ENCODE peak calls at places on chromosome 6, in six cellular contexts. H, O, J, T, L and C are unnamed samples.

GRCh38 chr6:170371588-170371987 is 65.0 kb downstream of the FAM120B start:
- DNase-seq in H (peak; percentile 35), O (no peak), J (no peak), T (no peak), L (no peak), C (no peak)

GRCh38 chr6:108690326-108691000 is 129.7 kb downstream of the FOXO3 start:
- DNase-seq in H (no peak), O (peak; percentile 78), J (no peak), T (no peak), L (no peak), C (no peak)

GRCh38 chr6:107820571-107821261 is 3.4 kb downstream of the SCML4 start:
- DNase-seq in H (peak; percentile 23), O (peak; percentile 27), J (peak; percentile 15), T (no peak), L (no peak), C (no peak)

GRCh38 chr6:69825904-69826303 is 29.1 kb upstream of the LMBRD1 start:
- DNase-seq in H (no peak), O (peak; percentile 15), J (no peak), T (no peak), L (no peak), C (peak; percentile 33)

GRCh38 chr6:166671434-166672061 is 44.5 kb upstream of the RPS6KA2 start:
- DNase-seq in H (no peak), O (peak; percentile 40), J (no peak), T (no peak), L (no peak), C (peak; percentile 7)

GRCh38 chr6:115551510-115551909 is 509.2 kb downstream of the FRK start:
- DNase-seq in H (no peak), O (no peak), J (no peak), T (no peak), L (no peak), C (no peak)

GRCh38 chr6:12709116-12709515 is 7.5 kb upstream of the PHACTR1 start:
- DNase-seq in H (no peak), O (peak; percentile 83), J (no peak), T (no peak), L (no peak), C (no peak)

GRCh38 chr6:11229267-11230043 is 3.0 kb downstream of the NEDD9 start:
- DNase-seq in H (peak; percentile 84), O (peak; percentile 63), J (no peak), T (no peak), L (no peak), C (no peak)

GRCh38 chr6:88177961-88178464 is 11.9 kb upstream of the CNR1 start:
- DNase-seq in H (no peak), O (peak; percentile 17), J (no peak), T (peak; percentile 76), L (no peak), C (no peak)

GRCh38 chr6:14799928-14800327 is 445.9 kb upstream of the JARID2 start:
- DNase-seq in H (peak; percentile 85), O (peak; percentile 71), J (no peak), T (no peak), L (peak; percentile 28), C (peak; percentile 65)

GRCh38 chr6:170228581-170229310 is 62.1 kb downstream of the DLL1 start:
- DNase-seq in H (no peak), O (no peak), J (no peak), T (no peak), L (no peak), C (no peak)

GRCh38 chr6:93496548-93496947 is 77.2 kb upstream of the EPHA7 start:
- DNase-seq in H (no peak), O (no peak), J (no peak), T (no peak), L (no peak), C (no peak)

GRCh38 chr6:114090626-114091025 is 119.7 kb upstream of the HDAC2 start:
- DNase-seq in H (no peak), O (no peak), J (no peak), T (no peak), L (no peak), C (no peak)

GRCh38 chr6:17656092-17656491 is 50.6 kb downstream of the NUP153 start:
- DNase-seq in H (no peak), O (no peak), J (no peak), T (no peak), L (no peak), C (no peak)

GRCh38 chr6:33728438-33728837 is 16.9 kb upstream of the UQCC2 start:
- DNase-seq in H (no peak), O (no peak), J (no peak), T (no peak), L (no peak), C (no peak)

GRCh38 chr6:36716476-36717093 is 19.0 kb downstream of the RAB44 start:
- DNase-seq in H (no peak), O (no peak), J (no peak), T (no peak), L (no peak), C (no peak)

GRCh38 chr6:17038316-17038715 is 63.5 kb upstream of the STMND1 start:
- DNase-seq in H (no peak), O (no peak), J (no peak), T (no peak), L (no peak), C (no peak)

GRCh38 chr6:75424610-75425548 is 68.7 kb downstream of the FILIP1 start:
- DNase-seq in H (no peak), O (peak; percentile 58), J (no peak), T (no peak), L (no peak), C (no peak)

GRCh38 chr6:137403443-137403842 is 90.8 kb downstream of the OLIG3 start:
- DNase-seq in H (no peak), O (no peak), J (no peak), T (no peak), L (no peak), C (no peak)
- H3K27me3 ChIP-seq in H (no peaks in the 10 kb centered on the region), O (peaks cover 5% of the 10 kb centered on the region), J (no peaks in the 10 kb centered on the region), T (no peaks in the 10 kb centered on the region), L (peaks cover 3% of the 10 kb centered on the region), C (no peaks in the 10 kb centered on the region)

GRCh38 chr6:3518356-3518841 is 61.5 kb upstream of the SLC22A23 start:
- DNase-seq in H (no peak), O (peak; percentile 83), J (no peak), T (no peak), L (peak; percentile 82), C (peak; percentile 58)
- TF ChIP-seq CTCF in H (no peak), O (no peak), J (no peak), T (no peak), L (no peak), C (no peak)

DNA sequence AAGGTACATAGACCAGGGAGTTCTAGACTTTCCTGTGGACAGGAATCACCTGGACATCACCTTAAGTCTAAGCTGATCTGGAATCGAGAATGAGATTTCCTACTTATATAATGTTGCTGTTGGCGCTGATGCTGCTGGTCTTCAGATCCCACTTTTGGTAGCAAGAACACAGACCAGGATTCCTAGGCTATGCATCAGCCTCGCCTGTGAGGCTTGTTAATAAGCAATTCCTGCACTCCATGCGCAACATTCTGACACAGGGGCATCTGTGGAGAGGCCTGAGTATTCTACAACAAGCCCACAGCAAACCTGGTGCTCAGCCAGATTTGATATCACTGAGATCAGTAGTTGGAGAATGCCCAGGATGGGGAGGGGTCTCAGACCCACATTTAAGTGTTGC is 52.0 kb upstream of the TRIM26 start:
- DNase-seq in H (no peak), O (peak; percentile 54), J (no peak), T (no peak), L (no peak), C (no peak)
- H3K27me3 ChIP-seq in H (peaks cover 10% of the 10 kb centered on the region), O (no peaks in the 10 kb centered on the region), J (no peaks in the 10 kb centered on the region), T (no peaks in the 10 kb centered on the region), L (peaks cover 6% of the 10 kb centered on the region), C (no peaks in the 10 kb centered on the region)

DNA sequence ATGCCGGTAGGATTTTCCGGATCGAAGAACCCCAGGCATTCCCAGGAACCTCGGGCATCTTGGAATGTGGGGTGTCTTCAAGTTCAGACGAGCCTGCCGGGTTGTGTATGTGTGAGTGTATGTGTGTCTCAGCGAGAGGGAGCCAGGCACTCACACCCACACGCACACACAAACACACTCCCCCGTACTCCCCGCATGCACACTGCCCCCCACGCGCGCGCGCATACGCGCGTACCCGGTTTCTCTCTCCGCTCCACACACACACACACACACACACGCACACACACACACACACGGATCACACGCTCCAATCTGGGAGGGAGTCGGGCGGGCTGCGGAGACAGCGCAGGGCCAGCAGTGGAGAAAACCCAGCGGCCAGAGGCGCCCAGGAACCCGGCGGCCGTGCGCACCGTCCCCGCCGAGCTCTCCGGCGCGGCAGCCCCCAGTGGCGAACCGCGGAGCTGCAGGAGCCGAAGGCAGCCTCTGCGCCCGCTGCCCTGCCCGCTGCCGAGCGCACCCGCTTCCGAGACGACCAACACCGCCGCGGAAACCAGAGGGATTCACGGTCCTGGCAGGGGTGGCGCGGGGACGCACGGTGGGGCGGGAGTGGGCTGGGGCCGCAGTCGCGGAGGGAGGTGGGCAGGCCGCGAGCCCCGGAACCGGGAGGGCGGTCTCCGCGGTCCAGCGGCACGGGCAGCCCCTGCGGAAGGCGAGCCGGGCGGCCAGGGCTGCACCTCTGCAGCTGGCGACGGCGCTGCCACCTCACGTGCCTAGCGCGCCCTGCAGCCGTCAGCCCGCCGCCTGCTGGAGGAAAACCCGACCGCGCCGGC is at the start of gene LRFN2:
- DNase-seq in H (peak; percentile 93), O (peak; percentile 69), J (peak; percentile 27), T (peak; percentile 63), L (no peak), C (peak; percentile 57)
- TF ChIP-seq CTCF in H (peak; percentile 63), O (peak; percentile 42), J (peak; percentile 62), T (peak; percentile 39), L (peak; percentile 22), C (peak; percentile 72)

DNA sequence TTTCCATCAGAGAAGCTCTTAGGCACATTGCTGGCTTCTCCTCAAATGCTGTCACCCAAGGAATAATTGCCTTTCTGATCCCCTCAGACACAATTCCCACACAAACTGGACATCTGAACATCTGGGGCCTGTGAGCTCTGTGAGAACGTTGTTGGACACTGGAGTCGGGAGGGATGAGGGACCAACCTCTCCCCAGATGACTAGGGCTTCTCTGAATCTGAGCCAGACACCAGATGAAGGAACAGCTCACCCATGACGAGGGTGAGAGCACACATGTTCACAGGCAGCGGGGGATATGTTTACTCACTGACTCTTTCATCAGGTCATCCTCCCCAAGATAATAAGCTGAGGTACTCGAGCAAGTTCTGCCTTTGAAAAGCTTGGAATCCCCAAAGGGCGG is 283.9 kb upstream of the SUPT3H start:
- DNase-seq in H (no peak), O (peak; percentile 88), J (no peak), T (no peak), L (no peak), C (no peak)
- H3K27me3 ChIP-seq in H (peaks cover 51% of the 10 kb centered on the region), O (no peaks in the 10 kb centered on the region), J (peaks cover 4% of the 10 kb centered on the region), T (peaks cover 2% of the 10 kb centered on the region), L (no peaks in the 10 kb centered on the region), C (no peaks in the 10 kb centered on the region)

DNA sequence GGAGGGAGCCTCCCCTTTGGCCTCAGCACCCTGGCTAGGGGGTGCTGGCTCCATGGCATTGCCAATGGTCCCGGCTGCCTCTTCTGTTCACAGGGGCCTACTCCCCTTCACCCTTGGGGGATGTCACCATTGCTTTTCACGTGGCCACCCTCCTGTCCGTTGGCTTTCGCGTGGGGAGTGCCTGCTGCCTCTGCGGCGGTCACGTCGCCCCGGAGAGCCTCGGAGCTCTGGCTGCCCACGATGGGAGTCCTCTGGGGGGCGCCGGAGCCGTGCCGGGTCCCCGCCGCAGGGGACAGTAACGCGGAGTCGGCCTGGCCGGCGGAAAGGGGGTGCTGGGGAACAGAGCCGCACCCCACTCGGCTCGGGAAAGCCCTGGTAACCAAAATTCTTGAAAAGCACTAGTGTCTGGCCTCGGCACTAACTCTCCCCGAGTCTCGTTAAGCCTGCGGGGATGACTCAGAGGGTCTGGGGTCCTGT is 661 bp upstream of the HEBP2 start:
- DNase-seq in H (peak; percentile 47), O (no peak), J (no peak), T (peak; percentile 51), L (no peak), C (peak; percentile 43)
- TF ChIP-seq CTCF in H (peak; percentile 31), O (peak; percentile 14), J (no peak), T (peak; percentile 49), L (no peak), C (peak; percentile 39)

GRCh38 chr6:7730003-7730402 is 4.1 kb downstream of the BMP6 start:
- DNase-seq in H (no peak), O (no peak), J (no peak), T (no peak), L (no peak), C (no peak)
- H3K27me3 ChIP-seq in H (peaks cover 68% of the 10 kb centered on the region), O (peaks cover 21% of the 10 kb centered on the region), J (peaks cover 20% of the 10 kb centered on the region), T (no peaks in the 10 kb centered on the region), L (peaks cover 52% of the 10 kb centered on the region), C (peaks cover 6% of the 10 kb centered on the region)